ENCODE peak calls at places on chromosome 10, in nine cellular contexts. One of them, this sample, is unnamed.

GRCh38 chr10:28838908-28839307 is 161.6 kb downstream of the BAMBI start:
- DNase-seq in brain microvascular endothelial cell: peak
- DNase-seq in tibial artery: no peak
- DNase-seq in NCI-H1092 treated with DMSO at 0.1 percent for 48 hours: no peak
- DNase-seq in effector memory CD8-positive, alpha-beta T cell: no peak
- DNase-seq in globus pallidus: no peak
- DNase-seq in CD8-positive, alpha-beta T cell: no peak
- DNase-seq in non-pigmented ciliary epithelial cell: no peak
- DNase-seq in effector CD4-positive, alpha-beta T cell: no peak
- DNase-seq in this sample: no peak

GRCh38 chr10:44965651-44966097 is 6.1 kb downstream of the RASSF4 start:
- DNase-seq in CD8-positive, alpha-beta T cell: no peak
- DNase-seq in NCI-H1092 treated with DMSO at 0.1 percent for 48 hours: no peak
- DNase-seq in tibial artery: no peak
- DNase-seq in effector CD4-positive, alpha-beta T cell: no peak
- DNase-seq in globus pallidus: no peak
- DNase-seq in brain microvascular endothelial cell: no peak
- DNase-seq in effector memory CD8-positive, alpha-beta T cell: no peak
- DNase-seq in non-pigmented ciliary epithelial cell: no peak
- DNase-seq in this sample: peak

GRCh38 chr10:1063232-1063862 is 7.2 kb downstream of the WDR37 start:
- DNase-seq in globus pallidus: no peak
- DNase-seq in effector memory CD8-positive, alpha-beta T cell: peak
- DNase-seq in non-pigmented ciliary epithelial cell: no peak
- DNase-seq in CD8-positive, alpha-beta T cell: peak
- DNase-seq in brain microvascular endothelial cell: no peak
- DNase-seq in tibial artery: no peak
- DNase-seq in effector CD4-positive, alpha-beta T cell: peak
- DNase-seq in NCI-H1092 treated with DMSO at 0.1 percent for 48 hours: no peak
- DNase-seq in this sample: no peak

GRCh38 chr10:114349505-114350211 is 54.6 kb downstream of the AFAP1L2 start:
- DNase-seq in globus pallidus: no peak
- DNase-seq in NCI-H1092 treated with DMSO at 0.1 percent for 48 hours: no peak
- DNase-seq in brain microvascular endothelial cell: no peak
- DNase-seq in effector CD4-positive, alpha-beta T cell: no peak
- DNase-seq in effector memory CD8-positive, alpha-beta T cell: no peak
- DNase-seq in CD8-positive, alpha-beta T cell: no peak
- DNase-seq in tibial artery: no peak
- DNase-seq in non-pigmented ciliary epithelial cell: no peak
- DNase-seq in this sample: no peak

GRCh38 chr10:119703903-119704508 is 21.8 kb upstream of the INPP5F start:
- DNase-seq in brain microvascular endothelial cell: no peak
- DNase-seq in effector CD4-positive, alpha-beta T cell: no peak
- DNase-seq in globus pallidus: no peak
- DNase-seq in effector memory CD8-positive, alpha-beta T cell: no peak
- DNase-seq in non-pigmented ciliary epithelial cell: no peak
- DNase-seq in tibial artery: no peak
- DNase-seq in NCI-H1092 treated with DMSO at 0.1 percent for 48 hours: no peak
- DNase-seq in CD8-positive, alpha-beta T cell: no peak
- DNase-seq in this sample: no peak

GRCh38 chr10:11891776-11892486 is 68.8 kb downstream of the PROSER2 start:
- DNase-seq in effector memory CD8-positive, alpha-beta T cell: no peak
- DNase-seq in brain microvascular endothelial cell: no peak
- DNase-seq in NCI-H1092 treated with DMSO at 0.1 percent for 48 hours: no peak
- DNase-seq in CD8-positive, alpha-beta T cell: no peak
- DNase-seq in globus pallidus: no peak
- DNase-seq in tibial artery: no peak
- DNase-seq in non-pigmented ciliary epithelial cell: no peak
- DNase-seq in effector CD4-positive, alpha-beta T cell: no peak
- DNase-seq in this sample: no peak

GRCh38 chr10:24871006-24871405 is 81.4 kb downstream of the PRTFDC1 start:
- DNase-seq in tibial artery: no peak
- DNase-seq in non-pigmented ciliary epithelial cell: no peak
- DNase-seq in effector memory CD8-positive, alpha-beta T cell: no peak
- DNase-seq in globus pallidus: no peak
- DNase-seq in CD8-positive, alpha-beta T cell: no peak
- DNase-seq in effector CD4-positive, alpha-beta T cell: no peak
- DNase-seq in brain microvascular endothelial cell: no peak
- DNase-seq in NCI-H1092 treated with DMSO at 0.1 percent for 48 hours: no peak
- DNase-seq in this sample: no peak

GRCh38 chr10:59585046-59585700 is 124.5 kb downstream of the SLC16A9 start:
- DNase-seq in non-pigmented ciliary epithelial cell: no peak
- DNase-seq in tibial artery: no peak
- DNase-seq in NCI-H1092 treated with DMSO at 0.1 percent for 48 hours: peak
- DNase-seq in effector CD4-positive, alpha-beta T cell: no peak
- DNase-seq in brain microvascular endothelial cell: no peak
- DNase-seq in CD8-positive, alpha-beta T cell: no peak
- DNase-seq in globus pallidus: peak
- DNase-seq in effector memory CD8-positive, alpha-beta T cell: no peak
- DNase-seq in this sample: no peak

GRCh38 chr10:26044123-26044749 is 110.2 kb downstream of the MYO3A start:
- DNase-seq in globus pallidus: no peak
- DNase-seq in effector CD4-positive, alpha-beta T cell: no peak
- DNase-seq in tibial artery: no peak
- DNase-seq in brain microvascular endothelial cell: no peak
- DNase-seq in NCI-H1092 treated with DMSO at 0.1 percent for 48 hours: no peak
- DNase-seq in CD8-positive, alpha-beta T cell: no peak
- DNase-seq in effector memory CD8-positive, alpha-beta T cell: no peak
- DNase-seq in non-pigmented ciliary epithelial cell: no peak
- DNase-seq in this sample: no peak

GRCh38 chr10:7794627-7795026 is 6.7 kb downstream of the ATP5F1C start:
- DNase-seq in effector CD4-positive, alpha-beta T cell: no peak
- DNase-seq in effector memory CD8-positive, alpha-beta T cell: no peak
- DNase-seq in globus pallidus: no peak
- DNase-seq in CD8-positive, alpha-beta T cell: no peak
- DNase-seq in tibial artery: no peak
- DNase-seq in non-pigmented ciliary epithelial cell: no peak
- DNase-seq in NCI-H1092 treated with DMSO at 0.1 percent for 48 hours: no peak
- DNase-seq in brain microvascular endothelial cell: no peak
- DNase-seq in this sample: no peak

GRCh38 chr10:58859541-58859940 is 316.9 kb upstream of the PHYHIPL start:
- DNase-seq in tibial artery: no peak
- DNase-seq in non-pigmented ciliary epithelial cell: no peak
- DNase-seq in NCI-H1092 treated with DMSO at 0.1 percent for 48 hours: no peak
- DNase-seq in effector memory CD8-positive, alpha-beta T cell: no peak
- DNase-seq in CD8-positive, alpha-beta T cell: no peak
- DNase-seq in effector CD4-positive, alpha-beta T cell: no peak
- DNase-seq in globus pallidus: no peak
- DNase-seq in brain microvascular endothelial cell: no peak
- DNase-seq in this sample: no peak

GRCh38 chr10:32367793-32368453 is 21.0 kb upstream of the EPC1 start:
- DNase-seq in tibial artery: peak
- DNase-seq in effector CD4-positive, alpha-beta T cell: peak
- DNase-seq in non-pigmented ciliary epithelial cell: no peak
- DNase-seq in brain microvascular endothelial cell: peak
- DNase-seq in NCI-H1092 treated with DMSO at 0.1 percent for 48 hours: peak
- DNase-seq in CD8-positive, alpha-beta T cell: peak
- DNase-seq in effector memory CD8-positive, alpha-beta T cell: peak
- DNase-seq in globus pallidus: peak
- DNase-seq in this sample: peak

GRCh38 chr10:126935263-126935946 is 30.2 kb downstream of the DOCK1 start:
- DNase-seq in effector memory CD8-positive, alpha-beta T cell: no peak
- DNase-seq in brain microvascular endothelial cell: peak
- DNase-seq in tibial artery: no peak
- DNase-seq in NCI-H1092 treated with DMSO at 0.1 percent for 48 hours: no peak
- DNase-seq in effector CD4-positive, alpha-beta T cell: no peak
- DNase-seq in CD8-positive, alpha-beta T cell: no peak
- DNase-seq in non-pigmented ciliary epithelial cell: no peak
- DNase-seq in globus pallidus: no peak
- DNase-seq in this sample: no peak

GRCh38 chr10:14670551-14671240 is 104.0 kb downstream of the FAM107B start:
- DNase-seq in globus pallidus: peak
- DNase-seq in tibial artery: no peak
- DNase-seq in non-pigmented ciliary epithelial cell: no peak
- DNase-seq in brain microvascular endothelial cell: no peak
- DNase-seq in NCI-H1092 treated with DMSO at 0.1 percent for 48 hours: no peak
- DNase-seq in CD8-positive, alpha-beta T cell: no peak
- DNase-seq in effector CD4-positive, alpha-beta T cell: no peak
- DNase-seq in effector memory CD8-positive, alpha-beta T cell: no peak
- DNase-seq in this sample: no peak

GRCh38 chr10:34454590-34455289 is 360.4 kb downstream of the PARD3 start:
- DNase-seq in non-pigmented ciliary epithelial cell: no peak
- DNase-seq in CD8-positive, alpha-beta T cell: no peak
- DNase-seq in globus pallidus: no peak
- DNase-seq in effector memory CD8-positive, alpha-beta T cell: no peak
- DNase-seq in NCI-H1092 treated with DMSO at 0.1 percent for 48 hours: no peak
- DNase-seq in effector CD4-positive, alpha-beta T cell: no peak
- DNase-seq in brain microvascular endothelial cell: no peak
- DNase-seq in tibial artery: no peak
- DNase-seq in this sample: no peak

GRCh38 chr10:87677595-87677994 is 17.9 kb downstream of the PAPSS2 start:
- DNase-seq in CD8-positive, alpha-beta T cell: no peak
- DNase-seq in globus pallidus: no peak
- DNase-seq in non-pigmented ciliary epithelial cell: no peak
- DNase-seq in brain microvascular endothelial cell: no peak
- DNase-seq in effector CD4-positive, alpha-beta T cell: no peak
- DNase-seq in tibial artery: no peak
- DNase-seq in effector memory CD8-positive, alpha-beta T cell: no peak
- DNase-seq in NCI-H1092 treated with DMSO at 0.1 percent for 48 hours: no peak
- DNase-seq in this sample: no peak

GRCh38 chr10:124066744-124067714 is 26.4 kb downstream of the CHST15 start:
- DNase-seq in tibial artery: no peak
- DNase-seq in NCI-H1092 treated with DMSO at 0.1 percent for 48 hours: no peak
- DNase-seq in effector memory CD8-positive, alpha-beta T cell: no peak
- DNase-seq in CD8-positive, alpha-beta T cell: no peak
- DNase-seq in brain microvascular endothelial cell: no peak
- DNase-seq in globus pallidus: no peak
- DNase-seq in non-pigmented ciliary epithelial cell: no peak
- DNase-seq in effector CD4-positive, alpha-beta T cell: no peak
- DNase-seq in this sample: peak

GRCh38 chr10:23467024-23467423 is 28.1 kb downstream of the OTUD1 start:
- DNase-seq in NCI-H1092 treated with DMSO at 0.1 percent for 48 hours: no peak
- DNase-seq in effector memory CD8-positive, alpha-beta T cell: no peak
- DNase-seq in brain microvascular endothelial cell: no peak
- DNase-seq in effector CD4-positive, alpha-beta T cell: no peak
- DNase-seq in non-pigmented ciliary epithelial cell: no peak
- DNase-seq in globus pallidus: no peak
- DNase-seq in CD8-positive, alpha-beta T cell: no peak
- DNase-seq in tibial artery: no peak
- DNase-seq in this sample: no peak

GRCh38 chr10:128528781-128529180 is 402.6 kb upstream of the MKI67 start:
- DNase-seq in tibial artery: no peak
- DNase-seq in brain microvascular endothelial cell: no peak
- DNase-seq in globus pallidus: no peak
- DNase-seq in NCI-H1092 treated with DMSO at 0.1 percent for 48 hours: no peak
- DNase-seq in CD8-positive, alpha-beta T cell: no peak
- DNase-seq in effector memory CD8-positive, alpha-beta T cell: no peak
- DNase-seq in non-pigmented ciliary epithelial cell: no peak
- DNase-seq in effector CD4-positive, alpha-beta T cell: no peak
- DNase-seq in this sample: no peak

GRCh38 chr10:62373995-62374861 is at the start of gene ZNF365:
- DNase-seq in CD8-positive, alpha-beta T cell: peak
- DNase-seq in effector memory CD8-positive, alpha-beta T cell: peak
- DNase-seq in non-pigmented ciliary epithelial cell: no peak
- DNase-seq in globus pallidus: peak
- DNase-seq in tibial artery: peak
- DNase-seq in effector CD4-positive, alpha-beta T cell: peak
- DNase-seq in NCI-H1092 treated with DMSO at 0.1 percent for 48 hours: no peak
- DNase-seq in brain microvascular endothelial cell: peak
- DNase-seq in this sample: no peak

GRCh38 chr10:3803295-3803883 is 18.4 kb upstream of the KLF6 start:
- DNase-seq in effector memory CD8-positive, alpha-beta T cell: no peak
- DNase-seq in NCI-H1092 treated with DMSO at 0.1 percent for 48 hours: no peak
- DNase-seq in brain microvascular endothelial cell: no peak
- DNase-seq in non-pigmented ciliary epithelial cell: no peak
- DNase-seq in CD8-positive, alpha-beta T cell: no peak
- DNase-seq in globus pallidus: no peak
- DNase-seq in effector CD4-positive, alpha-beta T cell: no peak
- DNase-seq in tibial artery: no peak
- DNase-seq in this sample: peak

GRCh38 chr10:1741450-1741849 is 4.1 kb upstream of the ADARB2 start:
- DNase-seq in tibial artery: no peak
- DNase-seq in CD8-positive, alpha-beta T cell: no peak
- DNase-seq in effector CD4-positive, alpha-beta T cell: no peak
- DNase-seq in non-pigmented ciliary epithelial cell: no peak
- DNase-seq in effector memory CD8-positive, alpha-beta T cell: no peak
- DNase-seq in NCI-H1092 treated with DMSO at 0.1 percent for 48 hours: no peak
- DNase-seq in brain microvascular endothelial cell: no peak
- DNase-seq in globus pallidus: no peak
- DNase-seq in this sample: no peak

GRCh38 chr10:5534051-5534821 is 9.5 kb downstream of the CALML3 start:
- DNase-seq in globus pallidus: no peak
- DNase-seq in effector CD4-positive, alpha-beta T cell: no peak
- DNase-seq in non-pigmented ciliary epithelial cell: no peak
- DNase-seq in NCI-H1092 treated with DMSO at 0.1 percent for 48 hours: no peak
- DNase-seq in brain microvascular endothelial cell: no peak
- DNase-seq in tibial artery: peak
- DNase-seq in effector memory CD8-positive, alpha-beta T cell: no peak
- DNase-seq in CD8-positive, alpha-beta T cell: no peak
- DNase-seq in this sample: peak

GRCh38 chr10:127024655-127025054 is 119.4 kb downstream of the DOCK1 start:
- DNase-seq in tibial artery: peak
- DNase-seq in effector CD4-positive, alpha-beta T cell: no peak
- DNase-seq in globus pallidus: peak
- DNase-seq in non-pigmented ciliary epithelial cell: no peak
- DNase-seq in CD8-positive, alpha-beta T cell: no peak
- DNase-seq in NCI-H1092 treated with DMSO at 0.1 percent for 48 hours: no peak
- DNase-seq in brain microvascular endothelial cell: no peak
- DNase-seq in effector memory CD8-positive, alpha-beta T cell: no peak
- DNase-seq in this sample: no peak

GRCh38 chr10:78139336-78139735 is 105.7 kb downstream of the RPS24 start:
- DNase-seq in globus pallidus: peak
- DNase-seq in tibial artery: no peak
- DNase-seq in non-pigmented ciliary epithelial cell: no peak
- DNase-seq in effector memory CD8-positive, alpha-beta T cell: no peak
- DNase-seq in NCI-H1092 treated with DMSO at 0.1 percent for 48 hours: no peak
- DNase-seq in CD8-positive, alpha-beta T cell: no peak
- DNase-seq in brain microvascular endothelial cell: no peak
- DNase-seq in effector CD4-positive, alpha-beta T cell: no peak
- DNase-seq in this sample: no peak

GRCh38 chr10:58177362-58177947 is 90.2 kb downstream of the IPMK start:
- DNase-seq in effector memory CD8-positive, alpha-beta T cell: no peak
- DNase-seq in globus pallidus: peak
- DNase-seq in effector CD4-positive, alpha-beta T cell: no peak
- DNase-seq in tibial artery: no peak
- DNase-seq in NCI-H1092 treated with DMSO at 0.1 percent for 48 hours: peak
- DNase-seq in brain microvascular endothelial cell: no peak
- DNase-seq in non-pigmented ciliary epithelial cell: no peak
- DNase-seq in CD8-positive, alpha-beta T cell: no peak
- DNase-seq in this sample: no peak

This sample was measured in CD14-positive monocyte.